ENCODE peak calls at places on chromosomes 5 and 9, in seven cellular contexts. B is BE2C, Z is adrenal gland, A is K562, N is left ventricle myocardium inferior, L is prostate gland, P is astrocyte of the spinal cord. V is an unnamed sample.

GRCh38 chr5:68534131-68534940 is 318.8 kb downstream of the PIK3R1 start:
- DNase-seq in A (no peak), N (peak), B (peak), Z (no peak), L (peak), P (peak), V (peak)

GRCh38 chr9:129305246-129305645 is 127.2 kb upstream of the IER5L start:
- DNase-seq in Z (peak), A (no peak), L (no peak), P (no peak), N (no peak), B (no peak), V (no peak)

GRCh38 chr5:173016621-173017046 is 33.1 kb downstream of the ATP6V0E1 start:
- DNase-seq in P (peak), B (no peak), N (no peak), A (no peak), Z (peak), L (peak), V (no peak)

GRCh38 chr9:4020038-4020746 is 279.7 kb downstream of the GLIS3 start:
- DNase-seq in B (no peak), N (no peak), P (peak), Z (no peak), A (no peak), L (no peak), V (no peak)

GRCh38 chr5:1225081-1225480 is at the start of gene SLC6A18:
- DNase-seq in P (no peak), B (no peak), N (no peak), Z (no peak), L (no peak), A (no peak), V (no peak)

GRCh38 chr5:9562101-9562500 is 16.2 kb upstream of the SEMA5A start:
- DNase-seq in N (no peak), P (peak), L (no peak), Z (no peak), B (no peak), A (no peak), V (no peak)

GRCh38 chr9:85230081-85230480 is 511.7 kb downstream of the AGTPBP1 start:
- DNase-seq in B (no peak), N (no peak), A (no peak), P (no peak), L (no peak), Z (no peak), V (no peak)

GRCh38 chr5:2201832-2202231 is 319.1 kb upstream of the IRX4 start:
- DNase-seq in Z (no peak), N (no peak), B (no peak), P (no peak), A (no peak), L (no peak), V (no peak)

DNA sequence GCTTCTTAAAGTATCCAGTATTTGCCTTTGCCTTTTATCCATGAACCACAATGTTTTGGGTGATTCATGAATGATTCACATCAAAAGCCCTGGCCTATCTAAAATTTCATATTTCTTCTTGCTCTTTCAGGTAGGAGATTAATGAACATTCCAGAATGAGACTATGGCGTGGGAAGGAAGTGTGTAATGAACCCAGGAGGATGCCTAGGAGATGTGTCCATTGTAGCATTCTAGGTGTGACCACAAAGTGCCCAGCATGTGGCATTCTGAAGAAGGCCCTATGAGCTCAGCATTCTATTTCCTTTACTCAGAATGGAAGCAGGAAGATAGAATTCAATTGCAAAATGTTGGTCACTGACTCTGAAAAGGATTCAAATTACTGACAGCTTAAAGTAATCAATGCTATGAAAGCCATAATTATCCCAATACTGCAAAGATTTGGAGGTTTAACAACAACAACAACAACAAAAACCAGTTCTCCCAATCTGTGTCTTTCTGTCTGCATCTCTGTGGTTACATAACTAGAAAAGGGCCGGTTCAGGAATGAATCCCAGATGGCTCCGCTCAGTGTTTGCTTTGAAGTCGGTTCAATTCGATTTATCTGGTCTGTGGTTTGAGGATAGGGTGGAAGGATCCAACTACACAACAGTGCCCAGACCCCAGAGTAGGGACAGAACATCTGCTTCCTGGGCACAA is 126.7 kb downstream of the FOXD1 start:
- DNase-seq in N (no peak), A (no peak), B (no peak), Z (no peak), P (peak), L (no peak), V (peak)
- TF ChIP-seq CTCF in N (no peak), A (no peak), B (no peak), Z (no peak), P (no peak), L (no peak), V (no peak)

DNA sequence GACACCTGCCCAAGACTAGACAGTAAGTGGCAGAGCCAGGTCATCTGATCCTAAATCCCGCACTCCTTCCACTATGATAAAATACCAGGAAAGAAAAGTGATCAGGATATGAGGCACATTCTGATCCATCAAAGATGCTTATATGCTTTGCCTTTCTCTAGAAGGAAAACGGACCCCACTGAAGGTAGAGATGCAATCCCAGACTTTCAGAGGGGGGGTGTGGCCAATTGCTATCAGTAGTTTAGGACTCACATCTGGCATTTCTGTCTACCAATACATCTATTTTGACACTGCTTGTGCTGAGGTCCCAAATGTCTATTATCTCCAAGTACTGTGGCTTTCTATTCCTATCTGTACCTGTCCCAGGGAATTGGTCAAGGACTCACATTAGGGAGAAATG is 1.7 kb downstream of the TRIM52 start:
- DNase-seq in Z (no peak), P (no peak), B (no peak), A (peak), L (no peak), N (no peak), V (no peak)
- H3K4me3 ChIP-seq in Z (no peak), P (peak), B (peak), A (peak), L (peak), N (peak), V (peak)

GRCh38 chr5:174348582-174348981 is 303.1 kb downstream of the NSG2 start:
- DNase-seq in Z (no peak), B (no peak), A (no peak), L (no peak), N (no peak), P (no peak), V (no peak)
- TF ChIP-seq CTCF in Z (no peak), B (no peak), A (no peak), L (no peak), N (no peak), P (no peak), V (no peak)

DNA sequence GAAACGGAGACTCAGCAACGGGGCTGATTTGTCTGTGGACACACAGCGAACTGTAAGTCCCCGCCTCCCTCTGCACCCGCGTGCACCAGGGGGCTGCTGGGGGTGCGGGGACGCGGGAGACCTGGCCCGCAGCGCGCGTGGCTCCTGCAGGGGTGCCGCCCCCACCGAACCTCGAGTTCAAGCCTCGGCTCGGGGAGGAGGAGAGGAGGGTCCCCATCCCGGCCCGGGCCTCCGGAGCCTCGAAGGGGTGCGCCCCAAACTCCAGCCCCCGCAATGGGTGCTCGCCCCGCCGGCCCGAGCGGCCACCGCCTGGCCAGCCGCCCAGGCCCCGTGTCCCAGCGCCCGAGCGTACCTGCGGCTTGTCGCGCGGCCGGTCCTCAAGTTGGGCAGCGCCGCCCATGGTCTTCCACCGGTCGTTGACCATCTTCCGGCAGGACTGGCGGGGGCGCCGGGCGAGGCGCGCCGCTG is 829 bp downstream of the FIBCD1 start:
- DNase-seq in P (no peak), N (no peak), A (no peak), Z (no peak), B (peak), L (no peak), V (no peak)
- H3K4me3 ChIP-seq in P (peak), N (peak), A (peak), Z (no peak), B (no peak), L (peak), V (peak)

DNA sequence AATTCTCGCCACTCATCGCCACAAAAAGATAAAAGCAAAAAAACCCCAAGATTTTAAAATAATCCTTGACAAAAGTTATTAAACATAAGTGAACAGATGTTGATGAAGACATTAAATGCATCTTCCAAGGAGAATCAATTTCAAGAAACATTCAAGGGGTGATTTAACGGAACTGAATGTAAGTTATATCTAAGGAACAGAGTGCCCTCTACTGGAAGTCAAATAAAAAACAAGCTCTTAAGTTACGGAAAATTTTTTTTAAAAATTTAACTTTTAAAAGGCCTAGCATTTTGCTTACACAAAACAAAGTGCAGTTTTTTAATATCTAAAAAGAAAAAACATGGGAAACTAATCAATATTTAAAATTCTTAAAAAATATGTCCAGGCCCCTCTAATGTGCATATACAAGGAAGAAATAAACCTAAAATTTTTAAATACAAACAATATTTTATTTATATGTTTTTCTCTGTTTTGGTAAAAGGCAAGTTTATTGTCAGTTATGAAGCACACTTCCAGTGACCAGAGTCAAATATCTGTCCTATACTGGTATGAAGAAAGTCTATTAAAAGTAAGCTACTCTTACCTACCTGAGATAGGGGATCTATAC is 28.0 kb downstream of the TEX10 start:
- DNase-seq in P (peak), N (no peak), Z (no peak), L (no peak), B (no peak), A (peak), V (peak)
- TF ChIP-seq CTCF in P (peak), N (peak), Z (peak), L (peak), B (peak), A (peak), V (no peak)